ENCODE peak calls at places on chromosomes 4 and X, in eight cellular contexts. A is breast epithelium, H is HL-60, J is GM23338, S is spleen, Y is endothelial cell of umbilical vein, B is stomach, K is upper lobe of left lung. R is an unnamed sample.

GRCh38 chr4:128711361-128711760 is 98.1 kb upstream of the JADE1 start:
- DNase-seq in A (no peak), H (no peak), J (no peak), S (no peak), Y (no peak), B (no peak), K (no peak), R (no peak)

GRCh38 chrX:118745570-118745969 is 18.2 kb downstream of the IL13RA1 start:
- DNase-seq in A (no peak), H (no peak), J (no peak), S (no peak), Y (no peak), B (no peak), K (no peak), R (no peak)

GRCh38 chr4:80990851-80991250 is 39.7 kb upstream of the BMP3 start:
- DNase-seq in A (no peak), H (no peak), J (peak), S (no peak), Y (no peak), B (no peak), K (no peak), R (no peak)

GRCh38 chr4:139841464-139842195 is 176.0 kb downstream of the MGST2 start:
- DNase-seq in A (no peak), H (no peak), J (no peak), S (no peak), Y (no peak), B (no peak), K (no peak), R (no peak)

GRCh38 chr4:2489841-2490552 is 21.1 kb downstream of the RNF4 start:
- DNase-seq in A (no peak), H (no peak), J (no peak), S (no peak), Y (peak), B (no peak), K (no peak), R (no peak)

GRCh38 chrX:123432362-123433150 is 248.5 kb downstream of the GRIA3 start:
- DNase-seq in A (peak), H (no peak), J (no peak), S (no peak), Y (no peak), B (peak), K (no peak), R (no peak)

GRCh38 chrX:7435822-7436221 is 287.9 kb upstream of the PUDP start:
- DNase-seq in A (no peak), H (peak), J (no peak), S (no peak), Y (no peak), B (no peak), K (no peak), R (no peak)

GRCh38 chr4:21835712-21836111 is 112.9 kb downstream of the KCNIP4 start:
- DNase-seq in A (no peak), H (no peak), J (no peak), S (no peak), Y (peak), B (no peak), K (no peak), R (no peak)

GRCh38 chrX:11259437-11259836 is 33.8 kb upstream of the AMELX start:
- DNase-seq in A (no peak), H (no peak), J (no peak), S (no peak), Y (no peak), B (no peak), K (no peak), R (no peak)

GRCh38 chr4:86054676-86055075 is 305.2 kb downstream of the MAPK10 start:
- DNase-seq in A (no peak), H (no peak), J (no peak), S (no peak), Y (no peak), B (no peak), K (no peak), R (no peak)

GRCh38 chr4:172826346-172826745 is 342.3 kb upstream of the GALNT7 start:
- DNase-seq in A (no peak), H (no peak), J (no peak), S (no peak), Y (no peak), B (no peak), K (no peak), R (no peak)

DNA sequence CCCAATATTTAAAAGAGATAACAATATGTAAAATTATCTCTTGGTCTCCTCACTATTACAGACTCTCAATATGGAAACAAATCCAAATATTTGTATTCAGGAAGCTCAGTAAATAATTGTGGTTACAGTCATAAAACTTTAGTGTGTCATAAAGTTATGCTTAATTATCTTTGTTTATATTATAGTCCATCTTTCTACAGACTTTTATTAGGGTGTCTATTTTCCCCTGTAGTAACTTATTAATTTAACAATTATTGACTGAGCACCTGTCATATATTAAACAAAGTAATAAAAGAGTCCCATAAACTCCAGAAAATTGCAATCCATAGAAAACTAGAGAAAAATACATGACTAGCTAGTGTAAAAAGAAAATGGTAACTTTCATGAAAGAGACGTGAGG is 61.6 kb upstream of the GPM6A start:
- DNase-seq in A (no peak), H (no peak), J (no peak), S (no peak), Y (no peak), B (no peak), K (no peak), R (no peak)
- TF ChIP-seq POLR2AphosphoS5 in A (no peak), H (no peak), J (no peak), S (no peak), Y (no peak), B (no peak), K (no peak), R (no peak)

GRCh38 chr4:4496604-4497372 is 45.1 kb downstream of the STX18 start:
- DNase-seq in A (no peak), H (no peak), J (no peak), S (no peak), Y (no peak), B (no peak), K (peak), R (no peak)
- TF ChIP-seq POLR2AphosphoS5 in A (no peak), H (no peak), J (no peak), S (no peak), Y (no peak), B (no peak), K (no peak), R (no peak)

DNA sequence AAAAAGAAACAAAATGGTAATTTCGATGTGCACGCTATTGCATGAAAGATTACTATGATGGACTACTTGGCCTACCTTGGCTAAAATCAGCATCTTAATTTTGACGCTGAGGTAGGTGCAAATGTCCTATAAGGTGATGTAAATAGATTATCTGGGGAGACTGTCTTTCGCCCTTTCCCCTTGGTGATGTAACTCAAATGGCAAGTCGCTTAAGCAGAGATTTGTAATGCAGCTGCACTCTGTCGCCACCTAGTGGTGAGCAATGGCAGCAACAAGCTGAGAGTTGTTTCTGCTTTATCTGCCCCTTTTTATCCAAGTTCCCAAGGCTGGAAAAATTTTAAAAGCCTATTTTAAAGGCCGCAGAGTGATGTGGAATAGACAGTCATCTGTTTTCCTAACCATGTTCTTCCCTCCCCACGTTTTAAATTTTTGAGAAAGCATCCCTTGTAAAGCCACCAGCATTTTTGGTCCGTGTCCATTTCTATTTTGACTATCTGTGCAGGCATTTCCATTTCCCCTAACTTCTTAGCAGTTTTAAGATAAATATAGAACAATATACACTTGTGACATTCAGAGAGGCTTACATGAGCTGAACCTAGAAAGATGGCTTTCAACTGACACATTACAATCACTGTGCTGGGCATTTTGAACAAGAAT is 62.4 kb upstream of the PDLIM3 start:
- DNase-seq in A (peak), H (peak), J (peak), S (peak), Y (peak), B (peak), K (no peak), R (no peak)
- TF ChIP-seq POLR2AphosphoS5 in A (peak), H (no peak), J (no peak), S (no peak), Y (no peak), B (peak), K (no peak), R (peak)

GRCh38 chrX:54182864-54183613 is at the start of gene FAM120C:
- DNase-seq in A (peak), H (peak), J (peak), S (peak), Y (peak), B (peak), K (peak), R (peak)
- TF ChIP-seq POLR2AphosphoS5 in A (no peak), H (peak), J (peak), S (peak), Y (peak), B (peak), K (no peak), R (no peak)

GRCh38 chr4:7514789-7515188 is 80.1 kb upstream of the PSAPL1 start:
- DNase-seq in A (no peak), H (no peak), J (no peak), S (no peak), Y (no peak), B (no peak), K (no peak), R (no peak)

GRCh38 chr4:7516116-7516772 is 81.5 kb upstream of the PSAPL1 start:
- DNase-seq in A (no peak), H (no peak), J (no peak), S (no peak), Y (no peak), B (no peak), K (no peak), R (no peak)

GRCh38 chr4:7516773-7517144 is 82.0 kb upstream of the PSAPL1 start:
- DNase-seq in A (no peak), H (no peak), J (peak), S (no peak), Y (no peak), B (no peak), K (no peak), R (no peak)

GRCh38 chr4:7514281-7514680 is 79.6 kb upstream of the PSAPL1 start:
- DNase-seq in A (no peak), H (no peak), J (no peak), S (no peak), Y (no peak), B (no peak), K (no peak), R (no peak)

GRCh38 chr4:7515390-7515902 is 80.7 kb upstream of the PSAPL1 start:
- DNase-seq in A (no peak), H (no peak), J (no peak), S (peak), Y (no peak), B (no peak), K (no peak), R (no peak)
- TF ChIP-seq POLR2AphosphoS5 in A (no peak), H (no peak), J (no peak), S (peak), Y (no peak), B (no peak), K (no peak), R (no peak)

GRCh38 chr4:38132140-38132673 is 172.0 kb downstream of the PTTG2 start:
- DNase-seq in A (peak), H (no peak), J (peak), S (no peak), Y (peak), B (no peak), K (no peak), R (no peak)

GRCh38 chr4:38132843-38133662 is 172.9 kb downstream of the PTTG2 start:
- DNase-seq in A (no peak), H (no peak), J (no peak), S (no peak), Y (no peak), B (no peak), K (no peak), R (peak)

GRCh38 chr4:38130884-38131283 is 170.7 kb downstream of the PTTG2 start:
- DNase-seq in A (no peak), H (no peak), J (no peak), S (no peak), Y (no peak), B (no peak), K (no peak), R (peak)

GRCh38 chr4:38129452-38129830 is 169.2 kb downstream of the PTTG2 start:
- DNase-seq in A (no peak), H (no peak), J (no peak), S (no peak), Y (no peak), B (no peak), K (no peak), R (no peak)

DNA sequence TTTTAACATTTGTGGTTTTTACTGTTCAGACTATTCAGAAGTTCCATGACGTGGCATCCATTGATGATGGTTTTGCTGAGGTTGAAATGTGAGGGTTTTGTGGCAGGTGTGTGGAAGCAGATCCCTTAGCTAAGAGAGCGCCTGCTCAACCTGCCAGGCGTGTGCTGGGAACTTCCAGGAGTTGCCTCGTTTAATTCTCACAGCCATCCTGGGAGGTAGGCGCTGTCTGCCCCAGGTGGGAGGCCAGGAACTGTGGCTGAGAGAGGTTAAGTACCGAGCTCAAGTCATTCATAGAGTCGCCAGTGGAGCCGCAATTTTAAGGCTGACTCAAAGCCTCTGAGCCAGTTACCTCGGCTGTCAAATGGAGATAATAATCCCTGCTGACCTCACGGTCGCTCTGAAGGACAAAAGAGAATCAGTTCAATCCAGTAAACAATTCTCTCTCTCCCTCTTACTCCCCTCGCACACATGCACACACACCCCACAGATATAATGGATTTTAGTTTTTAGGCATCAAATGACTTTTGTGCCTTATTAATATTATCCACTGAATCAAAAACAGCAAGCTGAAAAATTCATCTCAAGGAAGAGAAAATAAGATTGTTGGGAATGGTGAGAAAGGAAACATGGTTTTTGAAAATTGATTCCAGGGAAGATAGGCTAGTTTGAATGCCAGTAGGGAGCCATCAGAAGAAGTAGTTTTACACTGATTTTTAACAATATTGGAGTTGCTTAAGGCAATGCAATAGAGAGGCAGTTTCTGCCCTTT is 171.4 kb downstream of the PTTG2 start:
- DNase-seq in A (no peak), H (no peak), J (peak), S (no peak), Y (peak), B (no peak), K (no peak), R (no peak)
- TF ChIP-seq POLR2AphosphoS5 in A (no peak), H (no peak), J (no peak), S (peak), Y (no peak), B (no peak), K (no peak), R (no peak)

GRCh38 chr4:123406862-123407261 is 10.3 kb downstream of the SPRY1 start:
- DNase-seq in A (no peak), H (no peak), J (no peak), S (no peak), Y (no peak), B (no peak), K (no peak), R (no peak)
- TF ChIP-seq POLR2AphosphoS5 in A (no peak), H (no peak), J (no peak), S (no peak), Y (no peak), B (no peak), K (no peak), R (no peak)

R was measured in suprapubic skin.